ENCODE peak calls at places on chromosome 7, in seven cellular contexts. T is epithelial cell of esophagus; R is type B pancreatic cell; H is CD4-positive, alpha-beta T cell; V is heart left ventricle; A is colonic mucosa; N is upper lobe of right lung. Y is an unnamed sample.

GRCh38 chr7:40436761-40437160 is 302.0 kb downstream of the SUGCT start:
- DNase-seq in N (no peak), H (no peak), A (no peak), V (no peak), T (no peak), R (no peak), Y (no peak)

GRCh38 chr7:93026425-93026824 is 91.4 kb downstream of the SAMD9 start:
- DNase-seq in N (no peak), T (no peak), A (no peak), H (no peak), V (no peak), R (no peak), Y (no peak)

GRCh38 chr7:45126201-45126600 is 14.7 kb upstream of the TBRG4 start:
- DNase-seq in R (no peak), T (no peak), H (no peak), A (no peak), N (no peak), V (no peak), Y (no peak)

GRCh38 chr7:31492086-31492485 is 21.8 kb upstream of the ITPRID1 start:
- DNase-seq in N (no peak), V (no peak), R (no peak), A (no peak), H (no peak), T (no peak), Y (no peak)

GRCh38 chr7:75879771-75880184 is 944 bp downstream of the RHBDD2 start:
- DNase-seq in A (no peak), H (peak), R (no peak), T (no peak), V (no peak), N (no peak), Y (no peak)

GRCh38 chr7:102978280-102978679 is 65.5 kb downstream of the LRRC17 start:
- DNase-seq in A (no peak), H (no peak), V (peak), N (no peak), R (no peak), T (peak), Y (no peak)

GRCh38 chr7:22546769-22547168 is 46.8 kb upstream of the STEAP1B start:
- DNase-seq in T (no peak), A (no peak), N (no peak), V (no peak), R (no peak), H (no peak), Y (no peak)

GRCh38 chr7:24857623-24858022 is 100.4 kb upstream of the GSDME start:
- DNase-seq in H (no peak), N (no peak), R (no peak), V (no peak), A (no peak), T (no peak), Y (no peak)

GRCh38 chr7:92834661-92835139 is 1.7 kb downstream of the CDK6 start:
- DNase-seq in T (peak), A (peak), N (peak), R (peak), V (peak), H (no peak), Y (peak)

GRCh38 chr7:495326-495725 is 24.3 kb downstream of the PDGFA start:
- DNase-seq in N (no peak), T (no peak), V (peak), H (no peak), R (no peak), A (no peak), Y (peak)

GRCh38 chr7:80634505-80634904 is 3.9 kb upstream of the CD36 start:
- DNase-seq in H (no peak), R (no peak), A (no peak), T (peak), N (no peak), V (no peak), Y (no peak)

GRCh38 chr7:100589341-100589935 is 3.3 kb downstream of the FBXO24 start:
- DNase-seq in T (no peak), H (no peak), A (no peak), V (no peak), N (no peak), R (no peak), Y (no peak)

GRCh38 chr7:158280467-158281154 is 307.0 kb downstream of the PTPRN2 start:
- DNase-seq in V (no peak), H (no peak), A (no peak), R (peak), T (no peak), N (peak), Y (peak)

GRCh38 chr7:131218727-131219128 is 108.9 kb upstream of the MKLN1 start:
- DNase-seq in R (no peak), V (no peak), T (no peak), H (no peak), N (no peak), A (no peak), Y (no peak)

GRCh38 chr7:100220833-100221718 is 1.3 kb downstream of the PVRIG start:
- DNase-seq in R (no peak), A (no peak), V (peak), N (no peak), H (peak), T (no peak), Y (no peak)

GRCh38 chr7:27745064-27745583 is 5.2 kb downstream of the TAX1BP1 start:
- DNase-seq in N (no peak), R (no peak), H (no peak), V (no peak), T (peak), A (no peak), Y (no peak)

GRCh38 chr7:134701272-134701671 is 54.6 kb downstream of the BPGM start:
- DNase-seq in H (peak), T (peak), A (no peak), R (no peak), N (no peak), V (no peak), Y (no peak)

GRCh38 chr7:41252551-41252950 is 450.3 kb downstream of the INHBA start:
- DNase-seq in R (no peak), N (no peak), T (no peak), H (no peak), V (no peak), A (no peak), Y (no peak)

GRCh38 chr7:27640914-27641570 is 21.6 kb downstream of the HIBADH start:
- DNase-seq in A (no peak), V (no peak), T (peak), N (no peak), H (no peak), R (no peak), Y (peak)

GRCh38 chr7:120792861-120793130 is 65.1 kb downstream of the TSPAN12 start:
- DNase-seq in H (no peak), T (peak), N (no peak), A (no peak), R (no peak), V (no peak), Y (no peak)

GRCh38 chr7:17898111-17898510 is 42.2 kb downstream of the SNX13 start:
- DNase-seq in A (no peak), N (no peak), H (no peak), V (no peak), R (no peak), T (no peak), Y (no peak)

GRCh38 chr7:158722574-158723237 is 18.1 kb upstream of the NCAPG2 start:
- DNase-seq in H (no peak), A (peak), N (no peak), V (no peak), R (no peak), T (no peak), Y (no peak)

GRCh38 chr7:104096683-104097082 is 107.2 kb upstream of the RELN start:
- DNase-seq in T (peak), H (no peak), R (no peak), A (no peak), V (no peak), N (no peak), Y (no peak)

GRCh38 chr7:93736970-93737369 is 153.6 kb downstream of the TFPI2 start:
- DNase-seq in V (no peak), A (no peak), T (no peak), N (no peak), H (no peak), R (no peak), Y (no peak)

GRCh38 chr7:43071604-43072003 is 40.8 kb upstream of the HECW1 start:
- DNase-seq in H (no peak), N (no peak), T (peak), R (no peak), V (no peak), A (no peak), Y (no peak)
- TF ChIP-seq CTCF in H (no peak), N (no peak), T (peak), R (peak), V (no peak), A (no peak), Y (no peak)

GRCh38 chr7:34109936-34110626 is 204.7 kb downstream of the BMPER start:
- DNase-seq in N (no peak), V (no peak), A (no peak), H (no peak), T (no peak), R (no peak), Y (no peak)
- TF ChIP-seq CTCF in N (no peak), V (no peak), A (no peak), H (no peak), T (no peak), R (no peak), Y (no peak)

DNA sequence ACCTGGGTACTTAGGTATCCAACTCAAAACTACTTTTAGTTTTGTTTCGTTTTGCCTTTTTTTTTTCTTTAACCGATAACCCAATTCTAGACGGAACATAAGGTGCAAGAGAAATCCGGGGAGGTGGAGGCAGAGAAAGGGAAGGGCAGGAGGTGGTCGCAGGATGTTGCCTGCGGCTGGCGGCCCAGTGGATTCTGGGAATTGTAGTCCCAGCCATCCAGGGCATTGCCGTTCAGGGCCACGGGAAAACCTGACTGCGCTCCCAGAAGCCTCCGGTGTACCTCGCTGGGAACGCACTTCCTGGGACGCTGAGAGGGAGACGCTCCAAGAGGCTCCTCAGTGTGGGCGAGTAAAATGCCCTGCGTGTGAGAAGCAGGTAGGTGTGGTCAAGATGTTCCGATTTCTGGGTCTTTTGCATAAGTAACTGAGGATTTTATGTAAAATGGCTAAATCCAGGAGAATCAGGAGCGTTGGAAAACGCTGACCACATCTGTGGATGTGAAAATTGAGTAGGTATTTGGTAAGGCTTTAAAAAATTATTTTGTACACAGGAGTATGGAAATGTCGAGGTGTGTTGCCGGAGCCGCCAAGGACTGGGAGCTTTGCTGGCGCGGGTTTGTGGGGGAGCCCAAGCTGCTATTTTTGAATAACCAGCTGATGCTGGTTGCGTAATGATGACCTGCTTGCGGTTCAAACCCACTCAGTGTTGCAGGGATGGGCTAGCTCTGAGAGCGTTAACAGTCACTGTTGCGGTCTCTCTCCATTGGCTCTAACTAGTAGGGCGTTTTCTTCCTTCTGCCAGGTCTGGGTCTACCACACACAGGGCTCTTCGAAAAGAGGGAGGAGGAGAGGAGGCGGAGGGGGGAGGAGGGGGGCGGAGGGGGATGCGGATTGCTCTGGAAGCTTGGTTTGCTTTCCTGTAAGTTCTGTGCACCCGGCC is at the start of gene CLDN12:
- DNase-seq in R (peak), A (peak), T (peak), V (peak), H (peak), N (peak), Y (peak)
- TF ChIP-seq CTCF in R (no peak), A (no peak), T (peak), V (no peak), H (no peak), N (no peak), Y (no peak)

DNA sequence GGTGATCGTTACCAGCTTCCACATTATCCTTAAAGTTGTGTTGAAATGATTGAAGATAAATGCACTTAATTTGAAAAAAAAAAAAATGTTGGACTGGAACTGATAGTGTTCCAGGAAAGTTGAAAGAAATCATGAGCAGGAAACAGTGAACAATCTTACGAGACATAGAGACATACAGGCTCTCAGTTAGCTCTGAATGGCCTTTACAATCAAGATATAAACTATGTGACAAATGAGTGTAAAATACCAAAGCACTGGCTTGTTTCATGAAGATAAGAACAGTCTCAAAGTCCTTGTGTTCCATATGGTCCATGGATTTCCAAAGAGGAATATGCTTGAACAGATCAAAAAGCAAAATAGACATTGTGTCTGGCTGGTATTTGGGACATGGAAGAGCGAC is 430.1 kb upstream of the ETV1 start:
- DNase-seq in H (no peak), T (no peak), R (no peak), A (no peak), N (no peak), V (no peak), Y (no peak)
- TF ChIP-seq CTCF in H (no peak), T (no peak), R (no peak), A (no peak), N (no peak), V (no peak), Y (no peak)

DNA sequence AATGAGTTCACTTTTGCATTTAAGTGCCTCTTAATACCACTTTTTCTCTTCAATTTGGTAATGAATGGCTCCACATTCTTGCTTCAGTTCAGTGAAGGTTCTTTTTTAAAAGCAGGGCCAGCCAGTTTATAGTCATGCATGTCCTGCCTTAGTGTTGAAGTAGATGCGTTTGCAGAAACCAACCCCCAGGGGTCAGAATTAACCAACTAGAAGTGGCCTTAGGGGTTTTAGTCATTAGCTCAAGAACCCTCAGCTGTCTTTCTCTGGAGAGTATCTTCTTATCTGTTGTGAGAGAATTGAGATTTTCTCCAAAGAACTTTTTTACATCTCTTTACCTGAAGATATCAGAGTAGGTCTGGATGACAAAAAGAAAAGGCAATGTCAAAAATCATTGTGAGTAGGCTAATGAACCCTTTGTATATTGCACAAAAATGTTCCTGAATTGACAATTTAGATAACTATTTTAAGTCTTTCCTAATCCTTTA is 82.2 kb downstream of the PIK3CG start:
- DNase-seq in R (no peak), N (no peak), H (peak), T (peak), A (peak), V (no peak), Y (no peak)
- TF ChIP-seq CTCF in R (peak), N (peak), H (peak), T (peak), A (peak), V (peak), Y (no peak)

GRCh38 chr7:105760549-105761447 is 115.6 kb downstream of the ATXN7L1 start:
- DNase-seq in H (peak), N (no peak), V (no peak), T (peak), A (no peak), R (no peak), Y (no peak)
- TF ChIP-seq CTCF in H (no peak), N (no peak), V (no peak), T (no peak), A (no peak), R (peak), Y (no peak)

DNA sequence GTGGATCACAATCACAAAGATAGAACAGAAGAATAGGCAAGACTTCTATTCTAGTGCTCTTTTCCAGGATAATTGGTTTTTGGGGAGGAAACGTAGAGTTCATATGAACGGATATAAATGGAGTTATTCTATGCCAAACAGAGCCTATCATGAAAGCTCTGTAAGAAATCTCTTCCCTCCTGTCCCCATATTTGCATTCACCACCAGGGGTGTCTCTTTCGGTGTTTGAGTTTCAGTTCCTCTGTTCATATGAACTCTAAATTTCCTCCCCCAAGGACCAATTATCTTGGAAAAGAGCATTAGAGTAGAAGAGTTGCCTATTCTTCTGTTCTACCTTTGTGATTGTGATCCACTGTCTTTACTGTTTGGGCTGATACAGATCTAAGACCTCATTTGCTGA is 48.3 kb upstream of the CDC14C start:
- DNase-seq in T (no peak), N (no peak), A (no peak), H (no peak), R (no peak), V (no peak), Y (no peak)
- TF ChIP-seq CTCF in T (no peak), N (no peak), A (no peak), H (no peak), R (no peak), V (no peak), Y (no peak)

Y was measured in pancreas.